ENCODE peak calls at places on chromosomes 6 and 20, in five cellular contexts. D is breast epithelium, M is testis, W is uterus, H is IMR-90. I is an unnamed sample.
A peak's percentile ranks its signal among the peaks of the same experiment; 100 is the strongest.

GRCh38 chr6:56199956-56200355 is 47.4 kb downstream of the COL21A1 start:
- DNase-seq in D (no peak), M (no peak), H (peak; percentile 22), W (no peak), I (no peak)

GRCh38 chr6:129368076-129368475 is 341.9 kb downstream of the ARHGAP18 start:
- DNase-seq in M (no peak), D (no peak), H (no peak), W (no peak), I (no peak)

GRCh38 chr6:140729521-140729920 is 1355.1 kb upstream of the CITED2 start:
- DNase-seq in M (no peak), W (no peak), H (no peak), D (no peak), I (no peak)

GRCh38 chr6:30883743-30884520 is at the start of gene DDR1:
- DNase-seq in M (peak; percentile 81), D (peak; percentile 87), W (peak; percentile 89), H (peak; percentile 54), I (peak; percentile 70)

GRCh38 chr20:375265-375889 is 5.2 kb upstream of the TRIB3 start:
- DNase-seq in D (no peak), H (no peak), M (no peak), W (no peak), I (no peak)

GRCh38 chr20:53855733-53856132 is 214.7 kb downstream of the BCAS1 start:
- DNase-seq in M (no peak), H (no peak), W (no peak), D (no peak), I (no peak)

GRCh38 chr6:7042056-7042653 is 65.6 kb upstream of the RREB1 start:
- DNase-seq in H (no peak), W (no peak), M (peak; percentile 22), D (no peak), I (no peak)

GRCh38 chr6:27139753-27140522 is 107.6 kb upstream of the PRSS16 start:
- DNase-seq in D (no peak), M (peak; percentile 54), H (peak; percentile 26), W (no peak), I (no peak)

GRCh38 chr6:17705778-17706579 is 746 bp downstream of the NUP153 start:
- DNase-seq in H (peak; percentile 67), W (peak; percentile 55), M (peak; percentile 59), D (peak; percentile 55), I (peak; percentile 43)

GRCh38 chr6:163645560-163645959 is 231.0 kb downstream of the QKI start:
- DNase-seq in W (no peak), M (no peak), D (no peak), H (no peak), I (no peak)

GRCh38 chr6:45031601-45032000 is 296.5 kb upstream of the RUNX2 start:
- DNase-seq in M (no peak), H (no peak), W (no peak), D (no peak), I (no peak)

GRCh38 chr6:119110601-119111548 is 32.4 kb upstream of the FAM184A start:
- DNase-seq in D (no peak), W (peak; percentile 20), H (peak; percentile 56), M (peak; percentile 53), I (no peak)

GRCh38 chr6:143694560-143694959 is 16.8 kb downstream of the PHACTR2 start:
- DNase-seq in M (no peak), W (no peak), D (no peak), H (peak; percentile 45), I (no peak)

GRCh38 chr20:25984933-25985332 is 288.3 kb upstream of the ZNF337 start:
- DNase-seq in W (peak; percentile 70), D (no peak), H (peak; percentile 49), M (peak; percentile 69), I (no peak)

GRCh38 chr6:113565306-113565705 is 291.8 kb upstream of the MARCKS start:
- DNase-seq in H (peak; percentile 56), D (no peak), W (no peak), M (no peak), I (no peak)

GRCh38 chr6:128605961-128606360 is 85.6 kb upstream of the PTPRK start:
- DNase-seq in H (peak; percentile 15), D (no peak), W (no peak), M (no peak), I (no peak)

GRCh38 chr20:47320990-47321805 is 35.3 kb downstream of the ZMYND8 start:
- DNase-seq in H (no peak), M (no peak), D (no peak), W (no peak), I (no peak)

GRCh38 chr6:145502417-145502816 is 232.9 kb downstream of the EPM2A start:
- DNase-seq in M (no peak), D (no peak), W (no peak), H (no peak), I (no peak)

GRCh38 chr6:149723771-149724417 is 6.0 kb upstream of the LATS1 start:
- DNase-seq in M (peak; percentile 77), W (no peak), H (peak; percentile 79), D (no peak), I (peak; percentile 48)

GRCh38 chr6:158819213-158819976 is at the start of gene EZR:
- DNase-seq in M (peak; percentile 92), D (peak; percentile 80), W (peak; percentile 76), H (peak; percentile 57), I (peak; percentile 63)

GRCh38 chr20:6053776-6054688 is at the start of gene LRRN4:
- DNase-seq in D (no peak), M (no peak), H (peak; percentile 26), W (no peak), I (no peak)

GRCh38 chr6:161198176-161198575 is 75.7 kb downstream of the AGPAT4 start:
- DNase-seq in M (no peak), D (no peak), H (no peak), W (no peak), I (no peak)

GRCh38 chr6:9335470-9335869 is 900.1 kb upstream of the SLC35B3 start:
- DNase-seq in W (no peak), M (no peak), H (no peak), D (no peak), I (no peak)

GRCh38 chr6:190596-191395 is 101.5 kb upstream of the DUSP22 start:
- DNase-seq in W (no peak), M (peak; percentile 12), H (no peak), D (no peak), I (peak; percentile 60)

GRCh38 chr20:20443509-20443908 is 75.6 kb downstream of the INSM1 start:
- DNase-seq in D (no peak), M (no peak), H (no peak), W (no peak), I (no peak)

GRCh38 chr20:3616250-3616649 is 46.9 kb downstream of the GFRA4 start:
- DNase-seq in M (no peak), H (peak; percentile 50), D (no peak), W (no peak), I (no peak)

GRCh38 chr20:58524814-58525213 is 9.6 kb upstream of the APCDD1L start:
- DNase-seq in D (no peak), H (peak; percentile 85), M (no peak), W (no peak), I (peak; percentile 42)

GRCh38 chr20:19205999-19206398 is 6.4 kb upstream of the SLC24A3 start:
- DNase-seq in M (peak; percentile 84), H (peak; percentile 10), D (peak; percentile 80), W (peak; percentile 71), I (peak; percentile 65)

GRCh38 chr20:53291548-53291947 is 302.1 kb downstream of the ZNF217 start:
- DNase-seq in H (no peak), W (no peak), D (no peak), M (peak; percentile 26), I (no peak)

GRCh38 chr6:33029297-33030184 is 20.1 kb upstream of the HLA-DOA start:
- DNase-seq in W (no peak), M (peak; percentile 40), H (peak; percentile 4), D (no peak), I (peak; percentile 42)
- TF ChIP-seq POLR2A in W (peak; percentile 33), M (no peak), H (no peak), D (no peak), I (no peak)

GRCh38 chr6:136791296-136792065 is 796 bp downstream of the MAP3K5 start:
- DNase-seq in W (peak; percentile 53), M (peak; percentile 85), D (no peak), H (peak; percentile 67), I (peak; percentile 36)

GRCh38 chr6:136790411-136791295 is 1.6 kb downstream of the MAP3K5 start:
- DNase-seq in D (no peak), H (no peak), W (no peak), M (no peak), I (no peak)

GRCh38 chr6:136793348-136793747 is 1.1 kb upstream of the MAP3K5 start:
- DNase-seq in D (no peak), W (no peak), H (no peak), M (no peak), I (no peak)

GRCh38 chr6:136792066-136792944 is at the start of gene MAP3K5:
- DNase-seq in M (peak; percentile 87), H (peak; percentile 72), D (peak; percentile 78), W (peak; percentile 84), I (peak; percentile 96)

DNA sequence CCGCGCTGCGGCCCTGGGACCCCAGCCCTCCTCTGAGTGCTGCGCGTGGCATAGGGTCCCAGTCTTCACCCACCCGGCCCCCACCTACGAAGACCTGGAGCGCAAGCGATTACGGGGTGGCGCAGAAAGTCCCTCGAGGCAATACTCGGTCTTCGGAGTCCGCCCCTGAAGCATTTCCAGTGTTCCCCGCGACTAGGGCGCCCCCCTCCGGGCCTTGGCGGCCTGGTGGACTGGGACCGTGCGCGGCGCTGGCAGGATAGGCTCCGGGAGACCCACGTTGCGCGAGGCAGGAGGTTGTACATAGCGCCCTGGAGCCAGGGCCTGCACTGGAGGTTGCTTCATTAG is 640 bp upstream of the MAP3K5 start:
- DNase-seq in D (peak; percentile 93), H (peak; percentile 85), W (peak; percentile 93), M (peak; percentile 95), I (peak; percentile 99)
- H3K4me3 ChIP-seq in D (peak overlapping the region; percentile 94), H (peak overlapping the region; percentile 95), W (peak overlapping the region; percentile 65), M (peak overlapping the region; percentile 94), I (peak overlapping the region; percentile 81)

GRCh38 chr6:31919624-31920303 is 7.8 kb upstream of the C2 start:
- DNase-seq in W (no peak), D (no peak), H (no peak), M (no peak), I (no peak)

GRCh38 chr6:31918069-31918725 is 9.3 kb upstream of the C2 start:
- DNase-seq in W (no peak), M (no peak), H (no peak), D (no peak), I (no peak)

GRCh38 chr6:31912186-31912585 is 10.3 kb upstream of the ZBTB12 start:
- DNase-seq in D (no peak), M (no peak), H (no peak), W (no peak), I (no peak)

GRCh38 chr6:31915756-31916155 is 11.8 kb upstream of the C2 start:
- DNase-seq in W (no peak), M (no peak), H (no peak), D (no peak), I (no peak)

DNA sequence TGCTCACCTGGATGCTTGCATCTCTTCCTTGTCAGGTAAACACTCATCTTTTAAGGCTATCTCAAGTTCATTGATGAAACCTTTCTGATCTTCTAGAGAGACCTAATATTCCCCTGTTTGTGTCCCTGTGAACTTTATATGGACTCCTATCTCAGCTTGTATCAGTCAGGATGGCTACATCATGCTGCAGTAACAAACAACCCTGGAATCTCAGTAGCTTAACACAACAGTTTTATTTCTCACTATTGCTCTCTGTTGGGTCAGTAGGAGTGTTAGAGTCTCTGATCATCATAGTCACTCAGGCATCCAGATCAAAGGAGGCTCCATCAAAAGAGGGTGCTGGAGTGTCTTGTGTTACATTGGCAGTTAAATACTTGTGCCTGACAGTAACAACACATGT is 12.2 kb upstream of the C2 start:
- DNase-seq in W (no peak), H (no peak), M (no peak), D (no peak), I (no peak)
- TF ChIP-seq CTCF in W (no peak), H (no peak), M (no peak), D (no peak), I (no peak)

GRCh38 chr6:106731843-106732160 is 102.4 kb downstream of the QRSL1 start:
- DNase-seq in W (no peak), H (no peak), D (no peak), M (no peak), I (no peak)
- TF ChIP-seq POLR2A in W (no peak), H (no peak), D (no peak), M (no peak), I (no peak)

I was measured in lower leg skin.